ENCODE peak calls at places on chromosomes 3 and 15, in ten cellular contexts. F is activated T-cell treated with anti-CD3 and anti-CD28 coated beads, Interleukin-2, amount 50 U/mL, for 72 hours; N is stimulated activated CD4-positive, alpha-beta T cell treated with anti-CD3 and anti-CD28 coated beads, Interleukin-2, amount 100 ng/mL, for 48 hours; R is NCI-H69; J is Kasumi-1; Z is NCI-H345; A is germinal center; P is GOT3; Y is HuH-7; L is dorsolateral prefrontal cortex. V is an unnamed sample.

GRCh38 chr3:35743218-35743617 is 103.9 kb downstream of the ARPP21 start:
- DNase-seq in A (no peak), R (no peak), L (no peak), Z (no peak), N (no peak), P (no peak), J (no peak), Y (no peak), F (no peak), V (no peak)

GRCh38 chr3:26236511-26236910 is 386.1 kb upstream of the LRRC3B start:
- DNase-seq in L (no peak), Y (no peak), Z (no peak), P (no peak), N (no peak), R (peak; percentile 32), J (no peak), F (no peak), A (no peak), V (no peak)

GRCh38 chr3:4425707-4426106 is 41.4 kb downstream of the SUMF1 start:
- DNase-seq in P (no peak), Y (no peak), F (peak; percentile 40), A (no peak), L (no peak), Z (no peak), R (no peak), J (no peak), N (no peak), V (no peak)

GRCh38 chr3:127069814-127070440 is 87.0 kb downstream of the PLXNA1 start:
- DNase-seq in A (no peak), Z (no peak), F (no peak), L (no peak), R (no peak), P (no peak), N (no peak), J (no peak), Y (no peak), V (no peak)

GRCh38 chr15:40952301-40952900 is 870 bp upstream of the CHAC1 start:
- DNase-seq in J (no peak), R (no peak), L (no peak), P (no peak), N (no peak), Y (no peak), A (no peak), Z (no peak), F (no peak), V (no peak)

GRCh38 chr15:36612063-36612788 is 32.8 kb downstream of the CDIN1 start:
- DNase-seq in L (no peak), R (no peak), Y (no peak), N (no peak), A (no peak), J (no peak), F (no peak), Z (no peak), P (no peak), V (no peak)

GRCh38 chr3:108914774-108915641 is 38.7 kb downstream of the GUCA1C start:
- DNase-seq in L (peak; percentile 40), J (peak; percentile 69), F (peak; percentile 64), R (peak; percentile 52), P (no peak), A (peak; percentile 58), Z (peak; percentile 48), Y (peak; percentile 71), N (peak; percentile 48), V (peak; percentile 74)

GRCh38 chr3:42803800-42804112 is 534 bp downstream of the HIGD1A start:
- DNase-seq in Z (no peak), F (peak; percentile 51), L (peak; percentile 37), Y (peak; percentile 45), N (peak; percentile 18), A (peak; percentile 59), R (peak; percentile 59), J (peak; percentile 66), P (no peak), V (peak; percentile 40)

GRCh38 chr15:96585634-96586386 is 255.3 kb downstream of the NR2F2 start:
- DNase-seq in P (no peak), J (no peak), A (no peak), L (no peak), Z (no peak), R (peak; percentile 28), N (no peak), F (no peak), Y (no peak), V (no peak)

GRCh38 chr3:42733501-42734262 is 31.1 kb upstream of the HHATL start:
- DNase-seq in J (no peak), R (peak; percentile 9), L (peak; percentile 67), N (no peak), Y (no peak), P (no peak), A (no peak), F (no peak), Z (no peak), V (peak; percentile 3)

GRCh38 chr15:101067660-101068522 is 148.7 kb downstream of the LRRK1 start:
- DNase-seq in P (no peak), N (no peak), L (no peak), J (no peak), F (no peak), R (no peak), Z (no peak), Y (no peak), A (no peak), V (no peak)

GRCh38 chr3:149247025-149247710 is 25.5 kb upstream of the CP start:
- DNase-seq in N (no peak), Z (no peak), L (no peak), A (no peak), Y (no peak), R (peak; percentile 9), P (no peak), J (no peak), F (no peak), V (no peak)

GRCh38 chr15:62592920-62593319 is 427.8 kb upstream of the C2CD4B start:
- DNase-seq in Y (no peak), J (no peak), A (no peak), L (no peak), Z (no peak), R (no peak), P (no peak), F (no peak), N (no peak), V (no peak)

GRCh38 chr3:83738202-83738601 is 1220.6 kb upstream of the CADM2 start:
- DNase-seq in L (no peak), A (no peak), N (no peak), Z (no peak), P (no peak), J (peak; percentile 96), Y (no peak), F (no peak), R (no peak), V (no peak)

GRCh38 chr3:136989781-136990524 is 32.2 kb downstream of the IL20RB start:
- DNase-seq in R (no peak), J (no peak), F (no peak), L (no peak), A (no peak), N (no peak), Z (peak; percentile 5), Y (no peak), P (no peak), V (no peak)

GRCh38 chr3:114442251-114442650 is 148.4 kb downstream of the TIGIT start:
- DNase-seq in Y (no peak), P (no peak), F (no peak), L (no peak), N (no peak), A (no peak), R (no peak), Z (no peak), J (no peak), V (no peak)

GRCh38 chr3:81789686-81790085 is 28.2 kb upstream of the GBE1 start:
- DNase-seq in P (no peak), N (no peak), F (no peak), Y (no peak), R (no peak), Z (no peak), J (peak; percentile 79), A (peak; percentile 2), L (no peak), V (no peak)

GRCh38 chr3:16426665-16427064 is 86.8 kb downstream of the RFTN1 start:
- DNase-seq in J (no peak), L (no peak), R (no peak), F (no peak), Y (no peak), Z (no peak), N (no peak), A (no peak), P (no peak), V (no peak)

GRCh38 chr3:196792771-196793170 is 53.1 kb downstream of the PAK2 start:
- DNase-seq in A (no peak), F (no peak), P (no peak), L (no peak), R (no peak), J (no peak), N (no peak), Z (no peak), Y (no peak), V (no peak)

GRCh38 chr15:29612701-29613100 is 209.6 kb downstream of the TJP1 start:
- DNase-seq in P (no peak), F (no peak), J (no peak), Y (no peak), A (no peak), N (no peak), R (no peak), Z (no peak), L (no peak), V (no peak)

GRCh38 chr15:78455749-78456148 is 17.7 kb downstream of the IREB2 start:
- DNase-seq in L (no peak), R (peak; percentile 6), N (no peak), A (no peak), J (no peak), Y (no peak), F (no peak), P (no peak), Z (peak; percentile 38), V (no peak)

GRCh38 chr3:129688310-129688895 is 81.9 kb upstream of the PLXND1 start:
- DNase-seq in Y (no peak), A (no peak), J (no peak), Z (peak; percentile 81), L (peak; percentile 94), F (no peak), N (no peak), P (no peak), R (peak; percentile 86), V (no peak)

GRCh38 chr3:39189648-39190269 is 2.6 kb downstream of the XIRP1 start:
- DNase-seq in P (no peak), F (peak; percentile 48), R (peak; percentile 67), J (peak; percentile 91), L (peak; percentile 59), Z (peak; percentile 18), N (peak; percentile 57), Y (peak; percentile 89), A (peak; percentile 77), V (peak; percentile 78)

V was measured in NAMALWA.